ENCODE peak calls at places on chromosomes 4 and X, in nine cellular contexts. K is stimulated activated CD4-positive, alpha-beta T cell treated with anti-CD3 and anti-CD28 coated beads, Interleukin-2, amount 100 ng/mL, for 48 hours; D is neuronal stem cell; E is activated naive CD4-positive, alpha-beta T cell treated with Interleukin-2 at 50 U/mL for 16 hours; I is stimulated activated CD8-positive, alpha-beta memory T cell treated with anti-CD3 and anti-CD28 coated beads, Interleukin-15, amount 100 ng/mL, for 24 hours; F is dermis blood vessel endothelial cell; J is AG08396; S is choroid plexus epithelial cell; Z is ELF-1. G is an unnamed sample.

GRCh38 chrX:78708171-78708570 is 39.3 kb upstream of the LPAR4 start:
- DNase-seq in J (peak), K (no peak), F (peak), I (no peak), Z (peak), D (no peak), E (no peak), S (peak), G (peak)

GRCh38 chrX:38055170-38055847 is 49.0 kb downstream of the SYTL5 start:
- DNase-seq in D (no peak), I (no peak), F (peak), Z (no peak), S (peak), E (no peak), K (no peak), J (no peak), G (peak)

GRCh38 chr4:175947117-175947722 is 118.4 kb upstream of the WDR17 start:
- DNase-seq in E (no peak), D (no peak), J (no peak), Z (no peak), I (no peak), F (peak), K (no peak), S (peak), G (peak)

GRCh38 chr4:2937146-2937857 is 25.9 kb downstream of the NOP14 start:
- DNase-seq in Z (no peak), I (no peak), F (no peak), J (no peak), E (peak), K (no peak), S (peak), D (no peak), G (no peak)

GRCh38 chr4:20378181-20378580 is 126.5 kb downstream of the SLIT2 start:
- DNase-seq in J (no peak), E (no peak), I (no peak), S (no peak), Z (no peak), D (no peak), F (no peak), K (no peak), G (no peak)

GRCh38 chr4:108117473-108118182 is 51.1 kb downstream of the LEF1 start:
- DNase-seq in D (peak), K (no peak), I (no peak), S (peak), F (no peak), J (no peak), Z (peak), E (no peak), G (no peak)

GRCh38 chr4:189845145-189845846 is 95.4 kb upstream of the FRG1 start:
- DNase-seq in S (no peak), E (no peak), K (no peak), I (no peak), D (no peak), F (no peak), Z (no peak), J (no peak), G (no peak)

GRCh38 chr4:20528508-20528907 is 171.8 kb upstream of the PACRGL start:
- DNase-seq in K (no peak), F (peak), Z (no peak), S (no peak), J (no peak), I (no peak), D (no peak), E (no peak), G (no peak)

GRCh38 chr4:139734201-139734874 is 68.7 kb downstream of the MGST2 start:
- DNase-seq in J (peak), F (no peak), D (no peak), S (peak), K (no peak), I (no peak), Z (no peak), E (no peak), G (peak)

GRCh38 chr4:145299380-145300076 is 119.1 kb upstream of the OTUD4 start:
- DNase-seq in I (peak), E (peak), J (peak), F (peak), K (peak), Z (no peak), S (peak), D (no peak), G (peak)

GRCh38 chrX:67636532-67636931 is 92.7 kb downstream of the AR start:
- DNase-seq in E (no peak), F (no peak), J (peak), D (no peak), S (peak), Z (peak), I (no peak), K (no peak), G (no peak)

GRCh38 chr4:85861064-85861767 is 386.3 kb downstream of the ARHGAP24 start:
- DNase-seq in S (peak), F (peak), K (no peak), J (no peak), Z (no peak), I (no peak), D (no peak), E (no peak), G (no peak)